ENCODE peak calls at places on chromosomes 5 and 9, in four cellular contexts. One of them, this sample, is unnamed.

GRCh38 chr5:72256536-72256935 is 63.5 kb downstream of the MRPS27 start:
- DNase-seq in SK-N-SH: no peak
- DNase-seq in PC-3: peak; percentile 27
- DNase-seq in hepatocyte: no peak
- DNase-seq in this sample: no peak

GRCh38 chr5:132859889-132860437 is 6.3 kb downstream of the GDF9 start:
- DNase-seq in hepatocyte: no peak
- DNase-seq in PC-3: no peak
- DNase-seq in SK-N-SH: no peak
- DNase-seq in this sample: no peak

GRCh38 chr5:79827159-79827562 is 137.5 kb downstream of the CMYA5 start:
- DNase-seq in hepatocyte: no peak
- DNase-seq in PC-3: no peak
- DNase-seq in SK-N-SH: no peak
- DNase-seq in this sample: no peak

GRCh38 chr5:153895266-153895665 is 143.4 kb downstream of the FAM114A2 start:
- DNase-seq in hepatocyte: no peak
- DNase-seq in PC-3: no peak
- DNase-seq in SK-N-SH: no peak
- DNase-seq in this sample: no peak

GRCh38 chr5:133700251-133700650 is 87.9 kb upstream of the FSTL4 start:
- DNase-seq in SK-N-SH: no peak
- DNase-seq in hepatocyte: no peak
- DNase-seq in PC-3: no peak
- DNase-seq in this sample: no peak

GRCh38 chr9:15161744-15162143 is 145.3 kb downstream of the TTC39B start:
- DNase-seq in hepatocyte: no peak
- DNase-seq in SK-N-SH: no peak
- DNase-seq in PC-3: no peak
- DNase-seq in this sample: no peak

GRCh38 chr9:6441269-6441668 is 28.3 kb downstream of the UHRF2 start:
- DNase-seq in SK-N-SH: no peak
- DNase-seq in PC-3: no peak
- DNase-seq in hepatocyte: no peak
- DNase-seq in this sample: no peak

GRCh38 chr5:167208911-167209310 is 1082.5 kb upstream of the WWC1 start:
- DNase-seq in PC-3: peak; percentile 4
- DNase-seq in hepatocyte: no peak
- DNase-seq in SK-N-SH: no peak
- DNase-seq in this sample: no peak

GRCh38 chr5:124546643-124547042 is 199.8 kb downstream of the ZNF608 start:
- DNase-seq in SK-N-SH: no peak
- DNase-seq in PC-3: peak; percentile 22
- DNase-seq in hepatocyte: peak; percentile 31
- DNase-seq in this sample: peak; percentile 55

GRCh38 chr5:154756203-154756870 is 1.2 kb downstream of the LARP1 start:
- DNase-seq in hepatocyte: peak; percentile 62
- DNase-seq in SK-N-SH: peak; percentile 68
- DNase-seq in PC-3: no peak
- DNase-seq in this sample: peak; percentile 54

GRCh38 chr9:75053869-75054268 is 25.8 kb upstream of the CARNMT1 start:
- DNase-seq in PC-3: no peak
- DNase-seq in hepatocyte: no peak
- DNase-seq in SK-N-SH: no peak
- DNase-seq in this sample: no peak

GRCh38 chr9:77848897-77849296 is 182.7 kb downstream of the GNAQ start:
- DNase-seq in hepatocyte: peak; percentile 46
- DNase-seq in SK-N-SH: no peak
- DNase-seq in PC-3: peak; percentile 24
- DNase-seq in this sample: no peak

GRCh38 chr9:88235615-88236014 is 97.3 kb upstream of the SPATA31C2 start:
- DNase-seq in PC-3: no peak
- DNase-seq in SK-N-SH: no peak
- DNase-seq in hepatocyte: no peak
- DNase-seq in this sample: no peak

GRCh38 chr9:136610426-136610825 is 52.3 kb upstream of the EGFL7 start:
- DNase-seq in PC-3: no peak
- DNase-seq in hepatocyte: no peak
- DNase-seq in SK-N-SH: no peak
- DNase-seq in this sample: no peak

GRCh38 chr5:143582176-143582575 is 178.7 kb upstream of the NR3C1 start:
- DNase-seq in PC-3: no peak
- DNase-seq in SK-N-SH: no peak
- DNase-seq in hepatocyte: no peak
- DNase-seq in this sample: no peak

GRCh38 chr5:82497242-82497641 is 219.1 kb upstream of the RPS23 start:
- DNase-seq in SK-N-SH: no peak
- DNase-seq in hepatocyte: no peak
- DNase-seq in PC-3: no peak
- DNase-seq in this sample: no peak

GRCh38 chr9:116124472-116125040 is 29.0 kb upstream of the PAPPA start:
- DNase-seq in SK-N-SH: no peak
- DNase-seq in PC-3: no peak
- DNase-seq in hepatocyte: no peak
- DNase-seq in this sample: no peak

GRCh38 chr5:177426566-177427210 is at the start of gene GRK6:
- DNase-seq in hepatocyte: peak; percentile 73
- DNase-seq in SK-N-SH: peak; percentile 70
- DNase-seq in PC-3: peak; percentile 42
- DNase-seq in this sample: no peak

GRCh38 chr9:92429866-92430265 is 5.6 kb upstream of the OMD start:
- DNase-seq in SK-N-SH: no peak
- DNase-seq in hepatocyte: no peak
- DNase-seq in PC-3: no peak
- DNase-seq in this sample: no peak

GRCh38 chr5:143525176-143525575 is 121.7 kb upstream of the NR3C1 start:
- DNase-seq in SK-N-SH: no peak
- DNase-seq in PC-3: no peak
- DNase-seq in hepatocyte: no peak
- DNase-seq in this sample: no peak

GRCh38 chr5:154972476-154973080 is 31.7 kb downstream of the MRPL22 start:
- DNase-seq in SK-N-SH: peak; percentile 49
- DNase-seq in hepatocyte: peak; percentile 75
- DNase-seq in PC-3: peak; percentile 56
- DNase-seq in this sample: peak; percentile 36

GRCh38 chr5:170249360-170249759 is 16.6 kb downstream of the C5orf58 start:
- DNase-seq in SK-N-SH: no peak
- DNase-seq in hepatocyte: no peak
- DNase-seq in PC-3: no peak
- DNase-seq in this sample: no peak

GRCh38 chr9:71363286-71363961 is 242.0 kb upstream of the TRPM3 start:
- DNase-seq in PC-3: no peak
- DNase-seq in hepatocyte: no peak
- DNase-seq in SK-N-SH: no peak
- DNase-seq in this sample: no peak

GRCh38 chr5:107248065-107248695 is 422.6 kb downstream of the EFNA5 start:
- DNase-seq in hepatocyte: peak; percentile 59
- DNase-seq in PC-3: peak; percentile 69
- DNase-seq in SK-N-SH: peak; percentile 40
- DNase-seq in this sample: peak; percentile 69

GRCh38 chr5:176661676-176662075 is 14.4 kb downstream of the TSPAN17 start:
- DNase-seq in SK-N-SH: no peak
- DNase-seq in hepatocyte: no peak
- DNase-seq in PC-3: no peak
- DNase-seq in this sample: no peak

GRCh38 chr5:124519396-124519795 is 227.0 kb downstream of the ZNF608 start:
- DNase-seq in SK-N-SH: no peak
- DNase-seq in hepatocyte: peak; percentile 41
- DNase-seq in PC-3: no peak
- DNase-seq in this sample: no peak

GRCh38 chr5:172870261-172870806 is 36.3 kb downstream of the ERGIC1 start:
- DNase-seq in hepatocyte: no peak
- DNase-seq in PC-3: peak; percentile 91
- DNase-seq in SK-N-SH: no peak
- DNase-seq in this sample: no peak

GRCh38 chr9:20479419-20480155 is 142.7 kb downstream of the MLLT3 start:
- DNase-seq in SK-N-SH: no peak
- DNase-seq in hepatocyte: no peak
- DNase-seq in PC-3: no peak
- DNase-seq in this sample: no peak

GRCh38 chr9:112348257-112348992 is 15.0 kb upstream of the PTBP3 start:
- DNase-seq in PC-3: no peak
- DNase-seq in hepatocyte: peak; percentile 83
- DNase-seq in SK-N-SH: peak; percentile 61
- DNase-seq in this sample: peak; percentile 47

GRCh38 chr9:116546711-116547581 is 140.2 kb upstream of the TRIM32 start:
- DNase-seq in hepatocyte: peak; percentile 50
- DNase-seq in PC-3: no peak
- DNase-seq in SK-N-SH: no peak
- DNase-seq in this sample: no peak

GRCh38 chr5:9265391-9266287 is 280.2 kb downstream of the SEMA5A start:
- DNase-seq in PC-3: peak; percentile 84
- DNase-seq in hepatocyte: peak; percentile 53
- DNase-seq in SK-N-SH: no peak
- DNase-seq in this sample: peak; percentile 11

GRCh38 chr9:91131433-91131839 is 230.3 kb downstream of the AUH start:
- DNase-seq in PC-3: peak; percentile 88
- DNase-seq in SK-N-SH: no peak
- DNase-seq in hepatocyte: peak; percentile 64
- DNase-seq in this sample: no peak

GRCh38 chr9:128724744-128725211 is 851 bp upstream of the ZDHHC12 start:
- DNase-seq in hepatocyte: peak; percentile 71
- DNase-seq in SK-N-SH: peak; percentile 74
- DNase-seq in PC-3: peak; percentile 72
- DNase-seq in this sample: peak; percentile 90

GRCh38 chr5:23405316-23406068 is 101.9 kb upstream of the PRDM9 start:
- DNase-seq in hepatocyte: no peak
- DNase-seq in SK-N-SH: no peak
- DNase-seq in PC-3: peak; percentile 44
- DNase-seq in this sample: no peak
- H3K4me2 ChIP-seq in hepatocyte: no peak overlapping the region
- H3K4me2 ChIP-seq in SK-N-SH: no peak overlapping the region
- H3K4me2 ChIP-seq in PC-3: no peak overlapping the region
- H3K4me2 ChIP-seq in this sample: no peak overlapping the region

GRCh38 chr5:119275873-119276214 is 80.0 kb upstream of the TNFAIP8 start:
- DNase-seq in SK-N-SH: no peak
- DNase-seq in PC-3: no peak
- DNase-seq in hepatocyte: no peak
- DNase-seq in this sample: no peak
- H3K27ac ChIP-seq in SK-N-SH: no peak overlapping the region
- H3K27ac ChIP-seq in PC-3: peak overlapping the region; percentile 98
- H3K27ac ChIP-seq in hepatocyte: peak overlapping the region; percentile 78
- H3K27ac ChIP-seq in this sample: no peak overlapping the region

GRCh38 chr5:25568989-25569625 is 924.3 kb upstream of the CDH10 start:
- DNase-seq in SK-N-SH: peak; percentile 1
- DNase-seq in hepatocyte: no peak
- DNase-seq in PC-3: no peak
- DNase-seq in this sample: no peak

GRCh38 chr5:25573691-25574090 is 928.9 kb upstream of the CDH10 start:
- DNase-seq in hepatocyte: no peak
- DNase-seq in PC-3: no peak
- DNase-seq in SK-N-SH: no peak
- DNase-seq in this sample: peak; percentile 35

GRCh38 chr5:25568294-25568693 is 923.5 kb upstream of the CDH10 start:
- DNase-seq in SK-N-SH: no peak
- DNase-seq in PC-3: no peak
- DNase-seq in hepatocyte: no peak
- DNase-seq in this sample: no peak

GRCh38 chr5:25567881-25568280 is 923.1 kb upstream of the CDH10 start:
- DNase-seq in PC-3: no peak
- DNase-seq in hepatocyte: no peak
- DNase-seq in SK-N-SH: no peak
- DNase-seq in this sample: no peak

GRCh38 chr5:25570067-25570583 is 925.3 kb upstream of the CDH10 start:
- DNase-seq in hepatocyte: no peak
- DNase-seq in PC-3: no peak
- DNase-seq in SK-N-SH: no peak
- DNase-seq in this sample: no peak
- H2AFZ ChIP-seq in hepatocyte: no peak overlapping the region
- H2AFZ ChIP-seq in PC-3: peak overlapping the region; percentile 50
- H2AFZ ChIP-seq in SK-N-SH: peak overlapping the region; percentile 88
- H2AFZ ChIP-seq in this sample: no peak overlapping the region

GRCh38 chr9:98253563-98253962 is 1.9 kb downstream of the TBC1D2 start:
- DNase-seq in SK-N-SH: no peak
- DNase-seq in hepatocyte: no peak
- DNase-seq in PC-3: peak; percentile 19
- DNase-seq in this sample: no peak
- H3K4me2 ChIP-seq in SK-N-SH: peak overlapping the region; percentile 98
- H3K4me2 ChIP-seq in hepatocyte: peak overlapping the region; percentile 94
- H3K4me2 ChIP-seq in PC-3: peak overlapping the region; percentile 99
- H3K4me2 ChIP-seq in this sample: no peak overlapping the region

GRCh38 chr5:151218177-151218576 is 5.7 kb downstream of the CCDC69 start:
- DNase-seq in hepatocyte: no peak
- DNase-seq in SK-N-SH: no peak
- DNase-seq in PC-3: no peak
- DNase-seq in this sample: no peak
- H3K27ac ChIP-seq in hepatocyte: no peak overlapping the region
- H3K27ac ChIP-seq in SK-N-SH: no peak overlapping the region
- H3K27ac ChIP-seq in PC-3: no peak overlapping the region
- H3K27ac ChIP-seq in this sample: no peak overlapping the region

DNA sequence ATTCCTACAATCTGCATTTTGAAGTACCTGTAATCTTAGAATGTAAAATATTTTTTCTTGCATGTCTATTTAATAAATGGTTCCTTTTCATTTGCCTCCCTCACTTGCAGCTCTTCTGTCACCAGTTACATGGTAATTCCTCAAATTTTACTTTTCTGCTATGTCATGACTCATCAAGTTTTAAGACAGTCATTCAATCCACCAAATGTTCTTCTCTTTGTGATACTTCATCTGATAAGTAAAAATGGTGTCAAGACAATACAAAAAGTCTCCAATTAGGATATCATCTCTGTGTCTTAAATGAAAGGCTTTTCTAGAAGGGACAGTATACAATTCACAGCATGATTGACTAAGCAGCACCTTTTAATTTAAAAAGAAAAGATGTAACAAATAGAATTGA is 104.9 kb upstream of the FTMT start:
- DNase-seq in SK-N-SH: no peak
- DNase-seq in PC-3: no peak
- DNase-seq in hepatocyte: no peak
- DNase-seq in this sample: no peak
- H2AFZ ChIP-seq in SK-N-SH: no peak overlapping the region
- H2AFZ ChIP-seq in PC-3: no peak overlapping the region
- H2AFZ ChIP-seq in hepatocyte: no peak overlapping the region
- H2AFZ ChIP-seq in this sample: no peak overlapping the region

DNA sequence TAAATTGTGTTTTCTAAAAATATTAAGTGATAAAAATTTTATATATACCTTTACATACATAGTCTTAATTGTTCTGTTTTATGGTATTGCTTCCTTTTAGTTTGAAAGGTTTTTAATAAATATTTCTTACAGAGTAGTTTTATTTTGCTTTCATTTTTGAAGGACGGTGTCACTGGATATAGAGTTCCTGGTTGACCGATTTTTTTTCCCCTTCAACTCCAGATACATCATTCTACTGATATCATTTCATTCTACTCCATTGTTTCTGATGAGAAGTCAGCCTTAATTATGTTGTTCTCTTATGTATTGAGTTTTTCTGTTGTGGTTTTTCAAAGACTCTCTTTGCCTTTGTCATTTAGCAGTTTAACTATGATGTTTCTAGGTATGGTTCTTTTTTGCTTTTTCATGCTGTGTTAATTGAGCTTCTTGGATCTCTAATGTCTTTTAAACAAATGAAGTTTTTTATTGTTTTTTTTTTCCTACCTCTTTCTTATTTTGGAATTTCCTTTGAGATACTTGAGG is 30.4 kb downstream of the MTREX start:
- DNase-seq in PC-3: no peak
- DNase-seq in hepatocyte: no peak
- DNase-seq in SK-N-SH: no peak
- DNase-seq in this sample: no peak
- H3K4me2 ChIP-seq in PC-3: no peak overlapping the region
- H3K4me2 ChIP-seq in hepatocyte: no peak overlapping the region
- H3K4me2 ChIP-seq in SK-N-SH: no peak overlapping the region
- H3K4me2 ChIP-seq in this sample: no peak overlapping the region

GRCh38 chr5:88740604-88741003 is 142.4 kb downstream of the MEF2C start:
- DNase-seq in hepatocyte: no peak
- DNase-seq in PC-3: no peak
- DNase-seq in SK-N-SH: no peak
- DNase-seq in this sample: no peak
- H3K27ac ChIP-seq in hepatocyte: no peak overlapping the region
- H3K27ac ChIP-seq in PC-3: peak overlapping the region; percentile 6
- H3K27ac ChIP-seq in SK-N-SH: no peak overlapping the region
- H3K27ac ChIP-seq in this sample: no peak overlapping the region